ENCODE peak calls at places on chromosomes 12 and 14, in four cellular contexts. G is stimulated activated CD8-positive, alpha-beta memory T cell treated with anti-CD3 and anti-CD28 coated beads, Interleukin-2, amount 100 ng/mL, for 48 hours; O is left cardiac atrium; R is NCI-H2081. Q is an unnamed sample.

GRCh38 chr14:58987601-58988000 is 200.9 kb upstream of the DAAM1 start:
- DNase-seq in R (no peak), O (no peak), G (no peak), Q (no peak)

GRCh38 chr12:10065241-10065640 is 33.5 kb downstream of the CLEC1A start:
- DNase-seq in R (no peak), G (no peak), O (no peak), Q (no peak)

GRCh38 chr14:95838862-95839261 is 37.8 kb upstream of the TUNAR start:
- DNase-seq in R (no peak), O (no peak), G (no peak), Q (no peak)

GRCh38 chr12:132502149-132502881 is 12.4 kb downstream of the FBRSL1 start:
- DNase-seq in G (no peak), O (no peak), R (no peak), Q (no peak)

GRCh38 chr14:36300337-36300736 is 20.1 kb downstream of the MBIP start:
- DNase-seq in R (no peak), O (no peak), G (no peak), Q (no peak)

GRCh38 chr14:67666733-67667132 is 7.7 kb downstream of the VTI1B start:
- DNase-seq in O (no peak), R (no peak), G (no peak), Q (no peak)

GRCh38 chr12:104958946-104959841 is 1.1 kb upstream of the SLC41A2 start:
- DNase-seq in R (no peak), O (no peak), G (no peak), Q (no peak)

GRCh38 chr12:13505636-13506035 is 309.1 kb downstream of the EMP1 start:
- DNase-seq in R (no peak), G (no peak), O (no peak), Q (no peak)

GRCh38 chr14:55329999-55330710 is 58.9 kb downstream of the FBXO34 start:
- DNase-seq in G (no peak), R (no peak), O (no peak), Q (no peak)

GRCh38 chr14:24329736-24330135 is 5.1 kb downstream of the ADCY4 start:
- DNase-seq in R (no peak), G (peak), O (peak), Q (peak)

GRCh38 chr12:123705935-123706334 is 6.2 kb upstream of the ATP6V0A2 start:
- DNase-seq in G (no peak), O (no peak), R (no peak), Q (no peak)

GRCh38 chr14:104726600-104727451 is 2.8 kb downstream of the ADSS1 start:
- DNase-seq in G (no peak), O (no peak), R (no peak), Q (no peak)

GRCh38 chr12:18576104-18576622 is 161.6 kb downstream of the PLCZ1 start:
- DNase-seq in R (no peak), G (no peak), O (no peak), Q (no peak)

GRCh38 chr12:6606331-6607131 is 648 bp downstream of the CHD4 start:
- DNase-seq in O (peak), G (no peak), R (peak), Q (peak)

GRCh38 chr12:3041558-3042164 is 35.5 kb upstream of the TSPAN9 start:
- DNase-seq in O (peak), R (peak), G (peak), Q (peak)

GRCh38 chr14:53458368-53458814 is 305.3 kb upstream of the DDHD1 start:
- DNase-seq in G (no peak), R (no peak), O (no peak), Q (no peak)

GRCh38 chr12:122471324-122472226 is 29.2 kb downstream of the ZCCHC8 start:
- DNase-seq in O (no peak), R (peak), G (no peak), Q (no peak)

GRCh38 chr14:80634106-80634758 is 307.3 kb downstream of the CEP128 start:
- DNase-seq in G (no peak), R (no peak), O (no peak), Q (no peak)

GRCh38 chr14:103889313-103890051 is 38.8 kb upstream of the TDRD9 start:
- DNase-seq in O (no peak), R (no peak), G (no peak), Q (peak)

GRCh38 chr14:69573841-69574265 is 818 bp downstream of the CCDC177 start:
- DNase-seq in R (peak), G (no peak), O (no peak), Q (no peak)

GRCh38 chr12:104197264-104197663 is 18.3 kb upstream of the TXNRD1 start:
- DNase-seq in G (no peak), O (no peak), R (no peak), Q (no peak)

GRCh38 chr12:47773062-47773857 is at the start of gene SLC48A1:
- DNase-seq in O (peak), R (peak), G (peak), Q (peak)

GRCh38 chr14:39488600-39488999 is 56.4 kb upstream of the FBXO33 start:
- DNase-seq in G (no peak), O (no peak), R (no peak), Q (no peak)

GRCh38 chr14:89902876-89903275 is 51.7 kb downstream of the EFCAB11 start:
- DNase-seq in R (peak), G (no peak), O (no peak), Q (no peak)

GRCh38 chr14:59566725-59567124 is 9.9 kb downstream of the CCDC175 start:
- DNase-seq in R (no peak), O (no peak), G (no peak), Q (no peak)

GRCh38 chr14:51527073-51527472 is 124.6 kb upstream of the FRMD6 start:
- DNase-seq in R (no peak), G (no peak), O (no peak), Q (no peak)

GRCh38 chr12:18443768-18444437 is 182.6 kb downstream of the PIK3C2G start:
- DNase-seq in R (no peak), G (no peak), O (no peak), Q (no peak)

GRCh38 chr12:76455582-76456345 is 103.8 kb downstream of the OSBPL8 start:
- DNase-seq in O (no peak), R (peak), G (peak), Q (no peak)

GRCh38 chr12:106030210-106031175 is 108.3 kb downstream of the NUAK1 start:
- DNase-seq in O (no peak), G (no peak), R (no peak), Q (no peak)

GRCh38 chr14:30994681-30995620 is 30.5 kb upstream of the AP4S1 start:
- DNase-seq in G (no peak), O (no peak), R (no peak), Q (no peak)

Q was measured in transverse colon.